ENCODE peak calls at places on chromosomes 7 and 10, in eight cellular contexts. F is neural progenitor cell, Z is body of pancreas, S is mesendoderm, D is GM23338, K is psoas muscle, B is IMR-90, J is thyroid gland. T is an unnamed sample.

GRCh38 chr7:27663989-27664331 is 1.3 kb upstream of the HIBADH start:
- DNase-seq in B (no peak), K (no peak), D (no peak), F (no peak), Z (no peak), J (no peak), S (no peak), T (no peak)

GRCh38 chr10:119207713-119208552 is 562 bp downstream of the GRK5 start:
- DNase-seq in F (peak; percentile 56), B (peak; percentile 62), K (peak; percentile 47), Z (peak; percentile 29), S (no peak), D (peak; percentile 54), J (peak; percentile 54), T (peak; percentile 54)

GRCh38 chr7:95473276-95473985 is 12.3 kb upstream of the ASB4 start:
- DNase-seq in F (peak; percentile 81), J (no peak), K (no peak), S (peak; percentile 1), B (no peak), D (no peak), Z (no peak), T (no peak)

GRCh38 chr10:7302393-7303054 is 108.3 kb downstream of the SFMBT2 start:
- DNase-seq in F (peak; percentile 5), Z (no peak), B (peak; percentile 2), K (no peak), D (no peak), J (no peak), S (no peak), T (no peak)

GRCh38 chr10:60182691-60183090 is 207.0 kb downstream of the ANK3 start:
- DNase-seq in S (no peak), D (no peak), K (no peak), F (no peak), Z (no peak), J (no peak), B (peak; percentile 21), T (no peak)

GRCh38 chr10:49076741-49077521 is 38.4 kb downstream of the VSTM4 start:
- DNase-seq in B (no peak), F (no peak), K (no peak), Z (no peak), S (no peak), J (peak; percentile 59), D (no peak), T (no peak)

GRCh38 chr7:140230862-140231778 is 54.3 kb upstream of the KDM7A start:
- DNase-seq in B (peak; percentile 39), D (peak; percentile 94), J (peak; percentile 60), K (peak; percentile 44), Z (peak; percentile 57), S (peak; percentile 92), F (peak; percentile 87), T (peak; percentile 75)

GRCh38 chr10:94358480-94358879 is 4.3 kb downstream of the NOC3L start:
- DNase-seq in K (no peak), J (no peak), B (peak; percentile 96), S (peak; percentile 88), D (no peak), Z (no peak), F (no peak), T (no peak)

GRCh38 chr10:61900829-61901783 is at the start of gene ARID5B:
- DNase-seq in B (peak; percentile 72), S (peak; percentile 83), K (no peak), F (peak; percentile 79), Z (peak; percentile 58), J (peak; percentile 28), D (peak; percentile 84), T (peak; percentile 56)

GRCh38 chr7:139656387-139656786 is 121.4 kb downstream of the HIPK2 start:
- DNase-seq in D (no peak), F (no peak), J (no peak), S (no peak), B (no peak), Z (no peak), K (no peak), T (no peak)

GRCh38 chr7:55113760-55114541 is 95.1 kb downstream of the EGFR start:
- DNase-seq in K (no peak), J (no peak), D (no peak), B (no peak), S (no peak), Z (no peak), F (no peak), T (no peak)

GRCh38 chr7:142420554-142421362 is 162.9 kb upstream of the PRSS58 start:
- DNase-seq in Z (no peak), B (peak; percentile 57), D (peak; percentile 50), K (no peak), F (peak; percentile 41), S (peak; percentile 87), J (no peak), T (no peak)

GRCh38 chr7:98646465-98646864 is 29.4 kb downstream of the NPTX2 start:
- DNase-seq in Z (no peak), J (no peak), D (no peak), F (no peak), K (no peak), B (no peak), S (no peak), T (no peak)

GRCh38 chr10:72277340-72277995 is 3.7 kb downstream of the DDIT4 start:
- DNase-seq in K (peak; percentile 17), S (no peak), Z (peak; percentile 50), D (peak; percentile 12), F (no peak), J (peak; percentile 62), B (peak; percentile 29), T (no peak)

GRCh38 chr10:59323036-59323459 is 39.3 kb downstream of the FAM13C start:
- DNase-seq in D (no peak), K (peak; percentile 53), F (no peak), J (peak; percentile 61), Z (no peak), B (peak; percentile 16), S (no peak), T (no peak)

GRCh38 chr10:27783660-27784059 is 38.0 kb upstream of the MKX start:
- DNase-seq in D (peak; percentile 79), Z (peak; percentile 33), S (peak; percentile 89), B (peak; percentile 62), K (no peak), J (peak; percentile 33), F (peak; percentile 69), T (no peak)

GRCh38 chr7:5586279-5586962 is 162.8 kb upstream of the TNRC18 start:
- DNase-seq in F (no peak), Z (no peak), D (peak; percentile 36), J (peak; percentile 30), B (no peak), K (no peak), S (no peak), T (no peak)

GRCh38 chr10:21494221-21495001 is 31.1 kb downstream of the SKIDA1 start:
- DNase-seq in J (peak; percentile 60), F (peak; percentile 67), D (peak; percentile 64), B (no peak), K (peak; percentile 45), Z (no peak), S (peak; percentile 65), T (peak; percentile 64)

GRCh38 chr7:9835204-9835603 is 1138.5 kb upstream of the PHF14 start:
- DNase-seq in F (no peak), Z (no peak), K (no peak), J (no peak), B (no peak), S (no peak), D (no peak), T (no peak)
- H3K4me1 ChIP-seq in F (no peaks in the 10 kb centered on the region), Z (no peaks in the 10 kb centered on the region), K (no peaks in the 10 kb centered on the region), J (no peaks in the 10 kb centered on the region), B (no peaks in the 10 kb centered on the region), S (no peaks in the 10 kb centered on the region), D (no peaks in the 10 kb centered on the region), T (no peaks in the 10 kb centered on the region)

DNA sequence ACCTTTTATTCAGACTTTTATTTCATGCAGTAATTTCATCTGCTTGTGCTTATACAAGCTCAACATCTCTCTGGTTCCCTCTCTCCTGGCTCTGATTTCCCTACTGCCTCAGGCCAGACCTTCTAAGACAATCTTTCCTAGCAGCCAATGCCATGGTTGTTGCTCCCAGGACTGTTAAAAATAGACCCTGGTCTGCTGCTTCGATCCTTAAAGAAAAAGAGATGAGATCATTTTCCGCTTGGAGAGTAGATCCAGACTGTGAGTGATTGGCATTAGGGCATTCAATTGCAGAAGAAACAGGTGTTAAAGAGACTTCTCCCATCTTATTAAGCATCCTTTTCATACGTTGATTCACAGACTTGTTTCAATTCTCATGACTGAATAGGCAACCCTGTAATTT is 68.4 kb upstream of the ITGB1 start:
- DNase-seq in J (no peak), B (no peak), S (no peak), F (no peak), D (peak; percentile 32), Z (no peak), K (no peak), T (no peak)
- H3K4me3 ChIP-seq in J (no peak overlapping the region), B (no peak overlapping the region), S (no peak overlapping the region), F (no peak overlapping the region), D (no peak overlapping the region), Z (no peak overlapping the region), K (no peak overlapping the region), T (no peak overlapping the region)

DNA sequence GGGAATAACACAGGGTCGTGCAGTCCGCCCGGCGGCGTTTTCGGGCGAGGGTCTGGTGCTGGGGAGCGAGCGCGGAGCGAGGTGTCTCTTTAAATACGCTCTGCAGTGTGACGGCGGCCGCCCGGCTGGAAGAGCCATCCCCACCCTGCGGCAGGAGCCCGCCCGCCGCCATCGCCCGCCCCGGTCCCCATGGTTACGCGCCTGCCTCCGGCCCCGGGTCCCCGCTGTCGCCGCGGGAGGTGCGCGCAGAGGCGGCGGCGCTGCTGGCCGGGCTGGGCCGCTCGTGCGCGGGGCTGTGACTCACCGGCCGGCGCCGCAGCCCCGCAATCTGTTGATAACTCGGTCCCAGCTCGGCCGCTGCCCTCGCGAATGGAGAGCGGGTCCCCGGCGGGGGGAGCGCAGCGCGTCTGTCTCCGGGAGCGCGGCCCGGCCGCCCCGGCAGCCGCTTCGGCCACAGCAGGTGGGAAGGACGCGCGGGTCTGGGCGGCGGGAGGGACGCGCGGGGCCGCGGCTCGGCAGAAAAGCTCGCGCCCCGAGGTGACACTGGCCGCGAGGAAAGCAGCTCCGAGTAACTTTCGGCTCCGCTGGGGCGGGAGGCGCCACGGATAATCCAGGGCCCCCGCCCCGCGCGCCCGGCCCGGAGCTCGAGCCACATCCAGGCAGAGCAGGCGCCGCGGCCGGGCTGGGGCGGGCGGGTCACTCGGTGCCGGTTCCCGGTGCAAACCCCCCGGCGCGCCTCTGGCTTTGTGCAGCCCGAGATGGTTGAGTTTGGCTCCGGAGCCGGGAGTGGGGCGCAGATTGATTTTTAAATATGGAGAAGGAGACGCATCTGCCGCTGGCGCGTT is at the start of gene ADGRA1:
- DNase-seq in D (peak; percentile 74), S (peak; percentile 32), Z (no peak), B (no peak), J (no peak), K (no peak), F (peak; percentile 87), T (no peak)
- H3K27me3 ChIP-seq in D (peaks cover 36% of the 10 kb centered on the region), S (peaks cover 26% of the 10 kb centered on the region), Z (no peaks in the 10 kb centered on the region), B (peaks cover 50% of the 10 kb centered on the region), J (no peaks in the 10 kb centered on the region), K (peaks cover 35% of the 10 kb centered on the region), F (peaks cover 86% of the 10 kb centered on the region), T (no peaks in the 10 kb centered on the region)

DNA sequence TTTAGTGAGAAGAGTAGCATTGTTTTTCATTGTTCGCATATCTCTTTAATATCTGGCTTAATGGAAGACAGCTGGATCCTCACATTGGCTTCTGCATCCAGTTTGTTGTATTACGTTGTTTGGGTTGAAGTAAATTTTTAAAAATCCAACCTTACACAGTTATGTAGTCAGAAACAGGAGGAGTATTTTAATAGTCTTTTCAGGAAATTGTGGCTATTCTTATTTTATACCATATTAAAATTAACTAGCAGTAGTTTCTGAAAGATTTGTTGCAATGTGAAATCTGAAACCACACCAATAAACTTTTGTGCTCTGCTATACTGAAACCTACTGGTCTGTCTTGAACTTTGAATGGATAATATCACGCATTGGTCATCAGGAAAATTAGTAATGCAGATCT is 27.9 kb downstream of the MYPN start:
- DNase-seq in B (peak; percentile 42), D (no peak), F (no peak), S (no peak), K (no peak), Z (no peak), J (no peak), T (no peak)
- H3K4me1 ChIP-seq in B (peaks cover 22% of the 10 kb centered on the region), D (no peaks in the 10 kb centered on the region), F (no peaks in the 10 kb centered on the region), S (no peaks in the 10 kb centered on the region), K (peaks cover 79% of the 10 kb centered on the region), Z (no peaks in the 10 kb centered on the region), J (no peaks in the 10 kb centered on the region), T (peaks cover 4% of the 10 kb centered on the region)